ENCODE peak calls at places on chromosomes 12 and 14, in nine cellular contexts. U is psoas muscle; N is Right ventricle myocardium inferior; B is gastrocnemius medialis; Y is stimulated activated naive CD8-positive, alpha-beta T cell treated with anti-CD3 and anti-CD28 coated beads, Interleukin-15, Interleukin-2, amounts not matched to agents 100 U/mL and 50 U/mL, for 24 hours; A is left lung; C is naive thymus-derived CD8-positive, alpha-beta T cell; G is T-helper 17 cell; F is SK-N-SH treated with all-trans-retinoic acid at 6 μM for 48 hours. O is an unnamed sample.

GRCh38 chr12:93090768-93091172 is 161.7 kb upstream of the EEA1 start:
- ATAC-seq in U (no peak), Y (peak), A (no peak), G (no peak), B (no peak), C (no peak), N (no peak), F (peak), O (no peak)

GRCh38 chr14:72186461-72187035 is 254.3 kb downstream of the RGS6 start:
- ATAC-seq in G (no peak), F (no peak), N (peak), B (peak), U (peak), C (no peak), Y (no peak), A (no peak), O (peak)

GRCh38 chr14:104724981-104725771 is 1.1 kb downstream of the ADSS1 start:
- ATAC-seq in N (peak), C (no peak), G (no peak), U (peak), Y (no peak), F (peak), B (peak), A (peak), O (peak)

GRCh38 chr14:102786758-102787157 is 9.5 kb downstream of the TRAF3 start:
- ATAC-seq in B (no peak), F (no peak), C (no peak), A (no peak), G (peak), U (no peak), N (no peak), Y (peak), O (no peak)

GRCh38 chr14:72876710-72877063 is 17.2 kb downstream of the DPF3 start:
- ATAC-seq in F (peak), Y (no peak), B (peak), U (no peak), C (no peak), N (no peak), G (no peak), A (no peak), O (no peak)

GRCh38 chr14:94543450-94544123 is 17.7 kb upstream of the SERPINA4 start:
- ATAC-seq in A (no peak), F (no peak), Y (no peak), N (no peak), U (no peak), G (no peak), B (no peak), C (no peak), O (no peak)

GRCh38 chr12:31369712-31370521 is 44.0 kb upstream of the SINHCAF start:
- ATAC-seq in F (no peak), G (no peak), C (no peak), N (peak), A (peak), U (peak), B (peak), Y (no peak), O (peak)

GRCh38 chr12:63068857-63069442 is 82.1 kb downstream of the AVPR1A start:
- ATAC-seq in N (no peak), Y (no peak), F (peak), A (peak), B (no peak), C (no peak), G (no peak), U (no peak), O (no peak)

GRCh38 chr14:49962616-49963015 is 69.7 kb downstream of the ARF6 start:
- ATAC-seq in B (no peak), Y (peak), A (peak), N (no peak), U (no peak), G (no peak), F (no peak), C (no peak), O (no peak)

GRCh38 chr12:82009524-82009923 is 250.4 kb upstream of the PPFIA2 start:
- ATAC-seq in G (no peak), Y (no peak), F (no peak), A (peak), C (no peak), N (no peak), U (no peak), B (no peak), O (no peak)

GRCh38 chr12:55932546-55932919 is 1.6 kb downstream of the DGKA start:
- ATAC-seq in G (peak), A (peak), U (no peak), F (peak), Y (no peak), B (no peak), N (no peak), C (peak), O (no peak)

GRCh38 chr14:63737582-63738006 is 9.7 kb upstream of the SGPP1 start:
- ATAC-seq in G (peak), N (no peak), U (no peak), C (no peak), F (no peak), Y (no peak), A (no peak), B (no peak), O (no peak)

GRCh38 chr14:102878174-102878969 is 44.1 kb upstream of the AMN start:
- ATAC-seq in U (no peak), B (no peak), C (no peak), N (no peak), F (no peak), A (peak), G (peak), Y (peak), O (no peak)

GRCh38 chr12:92462049-92462448 is 240.7 kb upstream of the PLEKHG7 start:
- ATAC-seq in Y (peak), G (peak), U (no peak), A (peak), B (peak), N (no peak), F (no peak), C (no peak), O (no peak)

GRCh38 chr14:32021341-32021740 is 55.8 kb upstream of the ARHGAP5 start:
- ATAC-seq in N (no peak), G (no peak), U (no peak), B (no peak), C (no peak), F (no peak), A (no peak), Y (no peak), O (no peak)

GRCh38 chr14:61649283-61649682 is 46.0 kb upstream of the HIF1A start:
- ATAC-seq in A (no peak), F (no peak), Y (no peak), G (peak), C (peak), B (no peak), U (no peak), N (no peak), O (no peak)

GRCh38 chr14:75126679-75127473 is at the start of gene NEK9:
- ATAC-seq in Y (peak), A (peak), F (peak), U (peak), C (peak), B (peak), N (peak), G (peak), O (peak)

GRCh38 chr12:3269594-3269993 is 192.4 kb downstream of the TSPAN9 start:
- ATAC-seq in G (no peak), A (no peak), B (no peak), N (no peak), U (no peak), C (no peak), F (no peak), Y (no peak), O (no peak)